ENCODE peak calls at places on chromosome 1, in four cellular contexts. One of them, this sample, is unnamed.

GRCh38 chr1:172906778-172907592 is 143.8 kb downstream of the TNFSF18 start:
- DNase-seq in HFFc6: peak
- DNase-seq in ovary: no peak
- DNase-seq in astrocyte of the spinal cord: peak
- DNase-seq in this sample: no peak

GRCh38 chr1:212975607-212975918 is 25.2 kb downstream of the VASH2 start:
- DNase-seq in HFFc6: peak
- DNase-seq in astrocyte of the spinal cord: no peak
- DNase-seq in ovary: no peak
- DNase-seq in this sample: peak

GRCh38 chr1:77015748-77016341 is 148.6 kb downstream of the ST6GALNAC5 start:
- DNase-seq in ovary: no peak
- DNase-seq in HFFc6: no peak
- DNase-seq in astrocyte of the spinal cord: no peak
- DNase-seq in this sample: no peak

GRCh38 chr1:196115641-196116040 is 492.6 kb downstream of the KCNT2 start:
- DNase-seq in HFFc6: peak
- DNase-seq in ovary: no peak
- DNase-seq in astrocyte of the spinal cord: peak
- DNase-seq in this sample: no peak

GRCh38 chr1:208209286-208209685 is 34.9 kb downstream of the PLXNA2 start:
- DNase-seq in HFFc6: no peak
- DNase-seq in ovary: no peak
- DNase-seq in astrocyte of the spinal cord: no peak
- DNase-seq in this sample: no peak

GRCh38 chr1:56429288-56429687 is 150.1 kb downstream of the PLPP3 start:
- DNase-seq in ovary: no peak
- DNase-seq in HFFc6: no peak
- DNase-seq in astrocyte of the spinal cord: no peak
- DNase-seq in this sample: no peak

GRCh38 chr1:193417945-193418744 is 231.7 kb upstream of the B3GALT2 start:
- DNase-seq in HFFc6: peak
- DNase-seq in astrocyte of the spinal cord: peak
- DNase-seq in ovary: no peak
- DNase-seq in this sample: no peak

GRCh38 chr1:151370211-151370911 is 2.1 kb downstream of the SELENBP1 start:
- DNase-seq in astrocyte of the spinal cord: no peak
- DNase-seq in ovary: peak
- DNase-seq in HFFc6: no peak
- DNase-seq in this sample: no peak

GRCh38 chr1:228265167-228265566 is 57.3 kb downstream of the OBSCN start:
- DNase-seq in ovary: no peak
- DNase-seq in HFFc6: peak
- DNase-seq in astrocyte of the spinal cord: no peak
- DNase-seq in this sample: peak

DNA sequence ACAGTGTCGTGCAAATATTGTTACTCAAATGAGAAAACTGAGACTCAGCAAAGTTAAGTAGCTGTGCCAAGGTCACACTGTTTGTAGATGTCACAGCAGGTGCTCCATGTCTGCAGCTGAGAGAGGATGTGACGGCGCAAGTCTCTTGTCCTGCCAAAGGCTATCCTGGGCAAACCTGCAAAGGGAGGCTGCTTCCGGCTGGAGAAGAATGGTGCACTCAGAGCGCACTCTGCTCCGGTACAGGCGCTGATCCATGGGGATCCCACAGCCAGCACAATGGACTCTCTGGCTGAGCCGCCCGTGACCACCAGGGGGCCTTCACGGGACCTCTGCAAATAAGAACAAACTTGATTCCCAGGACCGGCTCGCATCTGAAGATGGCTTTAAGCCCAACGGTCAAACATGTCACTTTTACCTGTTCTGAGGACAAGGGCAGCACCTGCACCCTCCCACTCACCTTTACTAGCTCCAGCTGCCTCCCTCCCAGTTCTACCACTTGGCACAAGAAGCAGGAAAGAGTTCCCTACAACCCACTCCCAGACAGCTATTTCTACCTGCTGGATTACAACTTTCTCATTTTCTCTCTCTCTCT is 21.9 kb downstream of the RD3 start:
- DNase-seq in ovary: peak
- DNase-seq in HFFc6: peak
- DNase-seq in astrocyte of the spinal cord: peak
- DNase-seq in this sample: peak
- TF ChIP-seq CTCF in ovary: peak
- TF ChIP-seq CTCF in HFFc6: peak
- TF ChIP-seq CTCF in astrocyte of the spinal cord: peak
- TF ChIP-seq CTCF in this sample: peak

GRCh38 chr1:75791022-75791421 is 5.0 kb downstream of the RABGGTB start:
- DNase-seq in ovary: no peak
- DNase-seq in astrocyte of the spinal cord: peak
- DNase-seq in HFFc6: no peak
- DNase-seq in this sample: no peak
- TF ChIP-seq CTCF in ovary: no peak
- TF ChIP-seq CTCF in astrocyte of the spinal cord: no peak
- TF ChIP-seq CTCF in HFFc6: no peak
- TF ChIP-seq CTCF in this sample: no peak

DNA sequence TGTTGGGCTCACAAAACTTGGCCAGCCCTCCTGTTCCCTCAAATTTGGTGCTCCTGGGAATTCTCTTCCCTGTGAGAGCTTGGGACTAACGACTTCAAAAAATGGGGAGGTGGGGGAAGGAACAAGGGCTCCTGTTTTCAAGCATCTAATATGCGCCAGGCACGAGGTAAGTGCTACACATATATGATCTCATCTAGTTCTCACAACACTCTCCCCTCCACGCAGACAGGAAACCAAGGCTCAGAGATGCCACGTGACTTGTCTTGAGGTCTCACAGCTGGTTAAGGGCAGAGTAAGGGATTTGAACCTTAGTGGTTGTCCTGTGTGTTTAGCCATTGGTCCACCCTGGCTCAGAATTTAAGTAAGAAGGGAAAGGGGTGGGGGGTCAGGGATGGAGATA is 125.9 kb downstream of the DMRTB1 start:
- DNase-seq in ovary: no peak
- DNase-seq in astrocyte of the spinal cord: peak
- DNase-seq in HFFc6: no peak
- DNase-seq in this sample: no peak
- TF ChIP-seq CTCF in ovary: no peak
- TF ChIP-seq CTCF in astrocyte of the spinal cord: no peak
- TF ChIP-seq CTCF in HFFc6: no peak
- TF ChIP-seq CTCF in this sample: no peak

GRCh38 chr1:51792864-51793263 is 85.7 kb downstream of the NRDC start:
- DNase-seq in ovary: no peak
- DNase-seq in astrocyte of the spinal cord: peak
- DNase-seq in HFFc6: peak
- DNase-seq in this sample: peak
- TF ChIP-seq CTCF in ovary: no peak
- TF ChIP-seq CTCF in astrocyte of the spinal cord: no peak
- TF ChIP-seq CTCF in HFFc6: no peak
- TF ChIP-seq CTCF in this sample: no peak

GRCh38 chr1:2199042-2199810 is 4.7 kb upstream of the FAAP20 start:
- DNase-seq in astrocyte of the spinal cord: peak
- DNase-seq in HFFc6: peak
- DNase-seq in ovary: peak
- DNase-seq in this sample: peak
- TF ChIP-seq CTCF in astrocyte of the spinal cord: peak
- TF ChIP-seq CTCF in HFFc6: no peak
- TF ChIP-seq CTCF in ovary: no peak
- TF ChIP-seq CTCF in this sample: no peak

GRCh38 chr1:221190249-221190648 is 311.0 kb downstream of the HLX start:
- DNase-seq in ovary: no peak
- DNase-seq in HFFc6: no peak
- DNase-seq in astrocyte of the spinal cord: no peak
- DNase-seq in this sample: no peak

GRCh38 chr1:221188531-221188930 is 309.3 kb downstream of the HLX start:
- DNase-seq in ovary: no peak
- DNase-seq in astrocyte of the spinal cord: no peak
- DNase-seq in HFFc6: no peak
- DNase-seq in this sample: peak

GRCh38 chr1:221187174-221187573 is 307.9 kb downstream of the HLX start:
- DNase-seq in HFFc6: no peak
- DNase-seq in ovary: no peak
- DNase-seq in astrocyte of the spinal cord: no peak
- DNase-seq in this sample: no peak

GRCh38 chr1:221192055-221192454 is 312.8 kb downstream of the HLX start:
- DNase-seq in ovary: no peak
- DNase-seq in HFFc6: no peak
- DNase-seq in astrocyte of the spinal cord: no peak
- DNase-seq in this sample: no peak
- TF ChIP-seq CTCF in ovary: no peak
- TF ChIP-seq CTCF in HFFc6: no peak
- TF ChIP-seq CTCF in astrocyte of the spinal cord: no peak
- TF ChIP-seq CTCF in this sample: no peak

GRCh38 chr1:39205781-39206464 is 1.4 kb downstream of the MACF1 start:
- DNase-seq in astrocyte of the spinal cord: peak
- DNase-seq in HFFc6: no peak
- DNase-seq in ovary: no peak
- DNase-seq in this sample: no peak

GRCh38 chr1:39205102-39205780 is 746 bp downstream of the MACF1 start:
- DNase-seq in astrocyte of the spinal cord: peak
- DNase-seq in HFFc6: peak
- DNase-seq in ovary: no peak
- DNase-seq in this sample: no peak

GRCh38 chr1:39199593-39199992 is 4.9 kb upstream of the MACF1 start:
- DNase-seq in ovary: no peak
- DNase-seq in astrocyte of the spinal cord: no peak
- DNase-seq in HFFc6: no peak
- DNase-seq in this sample: no peak

GRCh38 chr1:39204441-39205081 is at the start of gene MACF1:
- DNase-seq in ovary: peak
- DNase-seq in HFFc6: peak
- DNase-seq in astrocyte of the spinal cord: peak
- DNase-seq in this sample: peak
- TF ChIP-seq CTCF in ovary: peak
- TF ChIP-seq CTCF in HFFc6: peak
- TF ChIP-seq CTCF in astrocyte of the spinal cord: peak
- TF ChIP-seq CTCF in this sample: peak

GRCh38 chr1:102970496-102971078 is 137.7 kb downstream of the COL11A1 start:
- DNase-seq in ovary: no peak
- DNase-seq in astrocyte of the spinal cord: peak
- DNase-seq in HFFc6: peak
- DNase-seq in this sample: peak
- TF ChIP-seq CTCF in ovary: no peak
- TF ChIP-seq CTCF in astrocyte of the spinal cord: peak
- TF ChIP-seq CTCF in HFFc6: peak
- TF ChIP-seq CTCF in this sample: peak

GRCh38 chr1:82090104-82090503 is 289.4 kb downstream of the ADGRL2 start:
- DNase-seq in HFFc6: no peak
- DNase-seq in astrocyte of the spinal cord: peak
- DNase-seq in ovary: no peak
- DNase-seq in this sample: no peak
- TF ChIP-seq CTCF in HFFc6: peak
- TF ChIP-seq CTCF in astrocyte of the spinal cord: peak
- TF ChIP-seq CTCF in ovary: no peak
- TF ChIP-seq CTCF in this sample: peak